ENCODE peak calls at places on chromosomes 13 and 19, in eight cellular contexts. F is NCI-H1417; Q is GF-D8; J is WTC11; I is mucosa of descending colon; M is activated CD4-positive, alpha-beta T cell treated with anti-CD3 and anti-CD28 coated beads, Interleukin-2, amount 50 U/mL, for 1 hour; C is cardiac muscle cell; H is mesothelial cell of epicardium. V is an unnamed sample.

GRCh38 chr19:51571599-51571998 is 516 bp downstream of the ZNF175 start:
- DNase-seq in F (no peak), Q (no peak), J (no peak), I (no peak), M (no peak), C (no peak), H (no peak), V (no peak)

GRCh38 chr19:23071087-23071511 is 45.7 kb upstream of the ZNF730 start:
- DNase-seq in F (peak), Q (no peak), J (peak), I (no peak), M (no peak), C (peak), H (no peak), V (no peak)

GRCh38 chr13:111460548-111461444 is 140.4 kb downstream of the TEX29 start:
- DNase-seq in F (peak), Q (no peak), J (peak), I (no peak), M (no peak), C (peak), H (no peak), V (no peak)

GRCh38 chr19:19597809-19598306 is 20.6 kb downstream of the PBX4 start:
- DNase-seq in F (no peak), Q (no peak), J (no peak), I (no peak), M (peak), C (no peak), H (no peak), V (peak)

GRCh38 chr13:95644611-95645052 is at the start of gene DZIP1:
- DNase-seq in F (peak), Q (peak), J (peak), I (peak), M (no peak), C (peak), H (peak), V (no peak)

GRCh38 chr19:10899171-10899653 is 27.9 kb downstream of the CARM1 start:
- DNase-seq in F (peak), Q (no peak), J (no peak), I (peak), M (no peak), C (no peak), H (no peak), V (no peak)

GRCh38 chr13:50124536-50125305 is 109.5 kb downstream of the KCNRG start:
- DNase-seq in F (peak), Q (no peak), J (peak), I (peak), M (peak), C (peak), H (peak), V (peak)

GRCh38 chr13:114004416-114005205 is 30.7 kb upstream of the C13orf46 start:
- DNase-seq in F (no peak), Q (no peak), J (no peak), I (peak), M (no peak), C (peak), H (no peak), V (no peak)

GRCh38 chr19:34662919-34663318 is 14.0 kb downstream of the SCGB2B2 start:
- DNase-seq in F (peak), Q (no peak), J (peak), I (no peak), M (peak), C (peak), H (no peak), V (peak)

GRCh38 chr13:50115695-50116094 is 100.5 kb downstream of the KCNRG start:
- DNase-seq in F (no peak), Q (no peak), J (no peak), I (no peak), M (no peak), C (no peak), H (no peak), V (no peak)

GRCh38 chr19:1651548-1652394 is 644 bp downstream of the TCF3 start:
- DNase-seq in F (peak), Q (no peak), J (no peak), I (peak), M (peak), C (peak), H (no peak), V (peak)

GRCh38 chr13:98570929-98571372 is 6.0 kb downstream of the STK24 start:
- DNase-seq in F (no peak), Q (no peak), J (no peak), I (no peak), M (peak), C (no peak), H (no peak), V (peak)

GRCh38 chr13:101985321-101985720 is 416.5 kb downstream of the FGF14 start:
- DNase-seq in F (no peak), Q (no peak), J (no peak), I (no peak), M (no peak), C (no peak), H (no peak), V (no peak)

GRCh38 chr19:54415208-54415900 is at the start of gene TTYH1:
- DNase-seq in F (no peak), Q (no peak), J (peak), I (no peak), M (peak), C (no peak), H (no peak), V (no peak)

GRCh38 chr19:24177686-24178085 is 90.7 kb downstream of the ZNF254 start:
- DNase-seq in F (no peak), Q (no peak), J (no peak), I (no peak), M (no peak), C (no peak), H (no peak), V (no peak)

GRCh38 chr19:14300281-14300680 is 81.0 kb upstream of the ADGRE5 start:
- DNase-seq in F (no peak), Q (no peak), J (peak), I (no peak), M (no peak), C (no peak), H (no peak), V (no peak)

GRCh38 chr19:45630463-45630862 is 8.7 kb downstream of the EML2 start:
- DNase-seq in F (no peak), Q (no peak), J (no peak), I (no peak), M (no peak), C (peak), H (no peak), V (no peak)

GRCh38 chr13:23825179-23825578 is 64.0 kb downstream of the MIPEP start:
- DNase-seq in F (no peak), Q (no peak), J (no peak), I (no peak), M (no peak), C (no peak), H (no peak), V (no peak)

GRCh38 chr13:38147050-38147449 is 202.6 kb upstream of the UFM1 start:
- DNase-seq in F (no peak), Q (no peak), J (no peak), I (no peak), M (no peak), C (peak), H (no peak), V (no peak)

GRCh38 chr19:50911206-50912101 is at the start of gene KLK4:
- DNase-seq in F (no peak), Q (no peak), J (no peak), I (no peak), M (no peak), C (no peak), H (no peak), V (no peak)

GRCh38 chr19:1189419-1189818 is 15.4 kb upstream of the SBNO2 start:
- DNase-seq in F (no peak), Q (no peak), J (no peak), I (no peak), M (peak), C (no peak), H (no peak), V (no peak)

GRCh38 chr19:2282062-2282861 is at the start of gene PEAK3:
- DNase-seq in F (no peak), Q (peak), J (peak), I (peak), M (no peak), C (peak), H (no peak), V (no peak)

GRCh38 chr13:75513271-75513670 is 24.4 kb downstream of the COMMD6 start:
- DNase-seq in F (no peak), Q (no peak), J (no peak), I (no peak), M (no peak), C (no peak), H (no peak), V (no peak)